ENCODE peak calls at places on chromosomes 4 and X, in six cellular contexts. J is SK-N-SH, L is GM12864, N is fibroblast of mammary gland, F is fibroblast of lung, D is epithelial cell of esophagus. O is an unnamed sample.
A peak's percentile ranks its signal among the peaks of the same experiment; 100 is the strongest.

GRCh38 chr4:94256144-94256783 is 48.6 kb downstream of the SMARCAD1 start:
- DNase-seq in J (no peak), L (no peak), F (no peak), D (no peak), N (no peak), O (no peak)

GRCh38 chrX:87582453-87582852 is 64.9 kb downstream of the KLHL4 start:
- DNase-seq in N (no peak), J (no peak), D (no peak), F (peak; percentile 11), L (no peak), O (no peak)

GRCh38 chrX:46920235-46920634 is 8.0 kb downstream of the JADE3 start:
- DNase-seq in L (no peak), D (no peak), N (no peak), F (no peak), J (no peak), O (no peak)

GRCh38 chrX:18748499-18748898 is 41.1 kb downstream of the PPEF1 start:
- DNase-seq in L (no peak), J (no peak), F (no peak), D (no peak), N (no peak), O (no peak)

GRCh38 chr4:56658410-56659003 is 22.6 kb downstream of the HOPX start:
- DNase-seq in L (no peak), D (peak; percentile 41), N (peak; percentile 66), F (peak; percentile 85), J (no peak), O (no peak)

GRCh38 chr4:21893136-21893535 is 55.4 kb downstream of the KCNIP4 start:
- DNase-seq in J (no peak), L (no peak), N (peak; percentile 62), D (no peak), F (no peak), O (no peak)

GRCh38 chr4:53645108-53645507 is 53.8 kb upstream of the LNX1 start:
- DNase-seq in D (no peak), L (no peak), F (no peak), N (no peak), J (no peak), O (no peak)

GRCh38 chrX:37905436-37906147 is 58.2 kb upstream of the DYNLT3 start:
- DNase-seq in N (peak; percentile 10), F (peak; percentile 75), J (peak; percentile 15), D (peak; percentile 4), L (no peak), O (no peak)

GRCh38 chrX:57137481-57137880 is 284 bp upstream of the SPIN2A start:
- DNase-seq in L (no peak), F (peak; percentile 6), J (no peak), D (no peak), N (peak; percentile 11), O (no peak)

GRCh38 chr4:45063701-45064100 is 337.3 kb upstream of the GNPDA2 start:
- DNase-seq in L (no peak), N (no peak), F (no peak), D (no peak), J (peak; percentile 26), O (no peak)

DNA sequence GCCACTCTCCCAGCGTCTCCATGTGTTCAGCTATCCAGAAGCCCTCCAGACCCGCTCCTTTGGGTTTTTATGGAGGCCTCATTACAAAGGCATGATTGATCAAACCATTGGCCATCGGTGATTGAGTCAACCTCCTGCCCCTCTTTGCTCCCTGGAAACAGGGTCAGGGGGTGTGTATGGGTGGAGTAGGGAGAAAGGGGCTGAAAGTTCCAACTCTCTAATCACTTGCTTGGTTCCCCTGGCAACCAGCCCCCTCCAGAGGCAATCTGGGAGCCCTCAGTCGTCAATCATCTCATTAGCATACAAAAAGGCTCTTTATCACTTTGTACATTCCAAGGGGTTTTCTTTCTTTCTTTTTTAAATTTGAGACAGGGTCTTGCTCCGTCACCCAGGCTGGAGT is 2.3 kb downstream of the TRIM2 start:
- DNase-seq in F (no peak), D (no peak), J (no peak), L (no peak), N (no peak), O (no peak)
- H3K4me3 ChIP-seq in F (no peak overlapping the region), D (no peak overlapping the region), J (no peak overlapping the region), L (no peak overlapping the region), N (no peak overlapping the region), O (no peak overlapping the region)

GRCh38 chrX:111123606-111124179 is 27.7 kb downstream of the PAK3 start:
- DNase-seq in J (no peak), L (no peak), F (no peak), D (no peak), N (no peak), O (no peak)
- H3K4me3 ChIP-seq in J (no peak overlapping the region), L (no peak overlapping the region), F (no peak overlapping the region), D (no peak overlapping the region), N (no peak overlapping the region), O (no peak overlapping the region)

DNA sequence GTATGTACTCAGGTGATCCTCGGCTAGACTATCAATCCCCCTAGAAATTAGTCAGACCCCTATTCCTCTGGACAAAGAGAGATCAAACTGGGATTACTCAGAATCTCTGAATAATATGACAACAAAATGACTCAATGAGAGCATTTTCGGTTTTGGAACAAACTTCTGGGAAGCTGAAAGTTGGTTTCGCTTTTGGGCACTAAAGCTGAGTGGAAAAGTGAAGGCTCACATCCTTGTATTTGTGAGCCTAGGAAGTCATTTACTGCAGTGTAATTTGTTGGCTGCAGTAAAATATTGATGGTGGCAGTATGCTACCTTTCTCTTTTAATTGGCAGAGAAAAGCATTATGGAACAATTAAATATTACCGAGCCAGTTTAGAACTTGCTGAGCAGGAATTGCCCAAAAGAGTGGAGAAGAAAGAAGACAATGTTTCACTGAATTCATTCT is 69.4 kb downstream of the AGTR2 start:
- DNase-seq in N (peak; percentile 65), D (peak; percentile 70), L (no peak), J (no peak), F (peak; percentile 36), O (no peak)
- H3K4me3 ChIP-seq in N (no peak overlapping the region), D (peak overlapping the region; percentile 11), L (no peak overlapping the region), J (no peak overlapping the region), F (no peak overlapping the region), O (peak overlapping the region; percentile 6)

DNA sequence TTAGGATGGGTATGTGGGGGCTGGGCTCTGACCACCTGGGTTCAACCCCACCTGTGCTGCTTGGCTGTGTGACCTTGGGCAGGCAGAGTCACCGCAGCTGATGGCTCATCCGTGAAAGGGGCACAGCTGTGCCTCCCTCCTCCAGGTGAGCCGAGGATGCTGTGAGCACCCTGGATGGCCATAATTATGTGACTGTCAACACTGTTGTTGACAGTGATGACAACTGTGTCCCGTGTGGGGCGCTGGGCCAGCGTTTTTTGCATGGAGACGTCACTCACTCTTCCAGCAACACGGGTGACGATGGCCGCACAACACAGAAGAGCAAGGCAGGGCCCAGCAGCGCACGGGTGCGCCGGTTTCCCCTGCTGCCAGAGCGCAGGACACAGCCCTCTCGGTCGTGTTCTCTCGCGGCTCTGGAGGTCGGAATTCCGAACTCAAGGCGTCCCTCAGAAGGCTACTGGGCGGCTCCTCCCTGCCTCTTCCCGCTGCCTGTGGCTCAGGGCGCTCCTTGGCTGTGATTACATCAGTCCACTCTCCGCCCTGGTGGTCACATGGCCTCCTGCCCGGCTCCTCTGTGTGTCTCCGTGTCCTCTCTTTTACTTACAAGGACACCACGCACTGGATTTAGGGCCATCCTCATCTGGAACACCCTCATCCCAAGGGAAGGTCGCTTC is 1.3 kb downstream of the SH3TC1 start:
- DNase-seq in N (peak; percentile 14), D (peak; percentile 61), J (no peak), F (no peak), L (no peak), O (peak; percentile 70)
- H3K4me3 ChIP-seq in N (no peak overlapping the region), D (peak overlapping the region; percentile 1), J (no peak overlapping the region), F (peak overlapping the region; percentile 6), L (peak overlapping the region; percentile 76), O (peak overlapping the region; percentile 51)

GRCh38 chrX:94454159-94454558 is 780.2 kb downstream of the FAM133A start:
- DNase-seq in L (no peak), D (no peak), J (no peak), F (no peak), N (no peak), O (no peak)
- H3K4me3 ChIP-seq in L (no peak overlapping the region), D (no peak overlapping the region), J (no peak overlapping the region), F (no peak overlapping the region), N (no peak overlapping the region), O (no peak overlapping the region)

O was measured in Peyer's patch.